ENCODE peak calls at places on chromosomes 16 and 17, in seven cellular contexts. M, N, U, J, Q, F and A are unnamed samples.

GRCh38 chr17:81524063-81524864 is 3.9 kb upstream of the FSCN2 start:
- DNase-seq in M (no peak), U (no peak), N (no peak), F (no peak), Q (no peak), J (no peak), A (no peak)

GRCh38 chr17:10071141-10071540 is 127.3 kb downstream of the GAS7 start:
- DNase-seq in F (no peak), N (no peak), M (no peak), Q (no peak), U (peak; percentile 77), J (no peak), A (no peak)

GRCh38 chr17:64709481-64709880 is 47.4 kb upstream of the SMURF2 start:
- DNase-seq in U (no peak), Q (no peak), F (no peak), M (no peak), N (no peak), J (no peak), A (no peak)

GRCh38 chr17:27379863-27380533 is 76.2 kb upstream of the KSR1 start:
- DNase-seq in U (peak; percentile 75), M (peak; percentile 58), N (no peak), J (peak; percentile 63), Q (peak; percentile 72), F (peak; percentile 64), A (no peak)

GRCh38 chr16:21159281-21159951 is 942 bp downstream of the LDAF1 start:
- DNase-seq in Q (peak; percentile 59), F (no peak), N (peak; percentile 29), J (peak; percentile 37), M (peak; percentile 72), U (peak; percentile 55), A (no peak)

GRCh38 chr17:37829446-37830142 is 84.7 kb upstream of the HNF1B start:
- DNase-seq in J (no peak), U (no peak), Q (no peak), N (no peak), F (no peak), M (no peak), A (no peak)

GRCh38 chr17:31249742-31250141 is 47.3 kb downstream of the OMG start:
- DNase-seq in U (no peak), N (no peak), F (no peak), M (no peak), J (no peak), Q (no peak), A (no peak)

GRCh38 chr17:76007850-76008165 is 7.2 kb downstream of the CDK3 start:
- DNase-seq in N (no peak), F (no peak), J (no peak), U (no peak), M (no peak), Q (no peak), A (no peak)

GRCh38 chr17:77453613-77454559 is 313.1 kb downstream of the SEC14L1 start:
- DNase-seq in F (no peak), Q (no peak), M (no peak), J (no peak), U (no peak), N (peak; percentile 83), A (no peak)

GRCh38 chr17:34725740-34726139 is 146.4 kb downstream of the TMEM132E start:
- DNase-seq in F (no peak), M (no peak), Q (no peak), N (no peak), J (no peak), U (no peak), A (no peak)

GRCh38 chr17:66787914-66788313 is 47.0 kb upstream of the CACNG5 start:
- DNase-seq in N (no peak), J (no peak), M (no peak), Q (no peak), F (no peak), U (no peak), A (no peak)

GRCh38 chr16:55499281-55499680 is 9.6 kb upstream of the LPCAT2 start:
- DNase-seq in M (no peak), F (no peak), U (no peak), Q (no peak), N (no peak), J (no peak), A (no peak)

GRCh38 chr16:86533942-86534341 is 21.1 kb downstream of the MTHFSD start:
- DNase-seq in U (no peak), F (no peak), M (no peak), Q (no peak), J (no peak), N (no peak), A (no peak)

GRCh38 chr16:85612801-85613608 is at the start of gene GSE1:
- DNase-seq in Q (peak; percentile 97), N (peak; percentile 84), M (peak; percentile 95), U (peak; percentile 92), J (peak; percentile 82), F (peak; percentile 77), A (peak; percentile 96)

GRCh38 chr16:57795431-57795878 is 6.8 kb downstream of the KIFC3 start:
- DNase-seq in U (peak; percentile 59), F (peak; percentile 59), M (peak; percentile 60), N (no peak), Q (no peak), J (no peak), A (peak; percentile 53)

GRCh38 chr17:17001874-17002520 is 30.1 kb upstream of the TNFRSF13B start:
- DNase-seq in F (peak; percentile 60), J (peak; percentile 68), U (peak; percentile 84), Q (peak; percentile 87), N (peak; percentile 79), M (peak; percentile 80), A (peak; percentile 51)

GRCh38 chr16:87722590-87723223 is 43.1 kb downstream of the KLHDC4 start:
- DNase-seq in U (no peak), N (no peak), Q (no peak), F (no peak), M (no peak), J (no peak), A (no peak)

GRCh38 chr17:61201211-61201610 is 198.4 kb upstream of the TBX2 start:
- DNase-seq in F (peak; percentile 89), U (peak; percentile 91), M (no peak), Q (no peak), N (no peak), J (no peak), A (no peak)

DNA sequence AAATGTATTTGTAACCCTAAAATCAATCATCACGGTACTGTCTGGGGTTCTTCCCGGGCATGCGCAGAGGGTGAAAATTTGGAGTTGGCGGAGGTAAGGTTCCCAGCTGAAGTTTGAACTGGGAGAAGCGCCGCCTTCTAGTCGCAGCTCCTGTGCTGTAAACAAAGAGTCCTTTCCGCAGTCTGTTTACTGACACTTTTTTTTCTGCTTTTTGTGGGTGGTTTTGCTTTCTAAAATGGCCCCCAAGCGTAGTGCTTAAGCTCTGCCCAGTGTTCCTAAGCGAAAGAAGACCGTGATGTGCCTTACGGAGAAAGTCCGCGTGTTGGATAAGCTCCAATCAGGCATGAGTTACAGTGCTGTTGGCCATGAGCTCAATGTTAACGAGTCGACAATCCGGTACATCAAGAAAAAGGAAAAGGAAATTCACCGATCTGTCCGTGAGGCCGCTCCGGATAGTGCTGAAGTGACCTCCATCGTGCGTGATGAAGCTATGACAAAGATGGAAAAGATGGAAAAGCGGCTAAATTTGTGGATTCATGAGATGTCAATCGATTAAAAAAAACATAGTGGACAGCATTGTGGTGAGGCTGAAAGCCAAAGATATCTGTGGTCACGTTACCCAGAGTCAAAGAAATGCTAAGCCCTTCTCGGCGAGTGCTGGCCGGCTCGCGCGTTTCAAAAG is 570 bp upstream of the CFDP1 start:
- DNase-seq in M (peak; percentile 74), Q (no peak), U (peak; percentile 95), N (peak; percentile 66), F (peak; percentile 96), J (no peak), A (no peak)
- H3K4me3 ChIP-seq in M (peak overlapping the region; percentile 32), Q (peak overlapping the region; percentile 99), U (peak overlapping the region; percentile 94), N (peak overlapping the region; percentile 79), F (peak overlapping the region; percentile 96), J (peak overlapping the region; percentile 98), A (peak overlapping the region; percentile 53)

DNA sequence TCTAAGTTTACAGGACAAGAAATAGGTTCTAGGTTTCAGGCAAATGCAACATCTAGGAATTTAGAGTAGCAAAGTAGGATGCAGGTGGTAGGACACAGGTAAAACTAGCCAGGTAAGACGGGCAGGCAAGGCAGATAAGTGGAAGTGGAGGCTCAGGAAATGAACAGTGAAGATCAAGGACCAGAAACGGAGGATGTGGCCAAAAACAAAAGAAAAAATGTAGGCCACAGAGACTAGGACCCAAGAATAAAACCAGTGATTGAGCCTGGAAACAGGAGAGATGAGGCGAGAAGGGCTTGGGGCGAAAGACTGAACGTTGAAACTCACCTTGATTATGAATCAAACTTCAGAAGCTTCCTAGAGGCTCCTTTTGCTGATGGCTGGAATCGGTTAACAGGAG is 24.0 kb downstream of the CPSF4L start:
- DNase-seq in F (no peak), J (no peak), Q (no peak), M (no peak), U (no peak), N (no peak), A (no peak)
- H3K4me3 ChIP-seq in F (no peak overlapping the region), J (no peak overlapping the region), Q (peak overlapping the region; percentile 15), M (no peak overlapping the region), U (no peak overlapping the region), N (no peak overlapping the region), A (no peak overlapping the region)

DNA sequence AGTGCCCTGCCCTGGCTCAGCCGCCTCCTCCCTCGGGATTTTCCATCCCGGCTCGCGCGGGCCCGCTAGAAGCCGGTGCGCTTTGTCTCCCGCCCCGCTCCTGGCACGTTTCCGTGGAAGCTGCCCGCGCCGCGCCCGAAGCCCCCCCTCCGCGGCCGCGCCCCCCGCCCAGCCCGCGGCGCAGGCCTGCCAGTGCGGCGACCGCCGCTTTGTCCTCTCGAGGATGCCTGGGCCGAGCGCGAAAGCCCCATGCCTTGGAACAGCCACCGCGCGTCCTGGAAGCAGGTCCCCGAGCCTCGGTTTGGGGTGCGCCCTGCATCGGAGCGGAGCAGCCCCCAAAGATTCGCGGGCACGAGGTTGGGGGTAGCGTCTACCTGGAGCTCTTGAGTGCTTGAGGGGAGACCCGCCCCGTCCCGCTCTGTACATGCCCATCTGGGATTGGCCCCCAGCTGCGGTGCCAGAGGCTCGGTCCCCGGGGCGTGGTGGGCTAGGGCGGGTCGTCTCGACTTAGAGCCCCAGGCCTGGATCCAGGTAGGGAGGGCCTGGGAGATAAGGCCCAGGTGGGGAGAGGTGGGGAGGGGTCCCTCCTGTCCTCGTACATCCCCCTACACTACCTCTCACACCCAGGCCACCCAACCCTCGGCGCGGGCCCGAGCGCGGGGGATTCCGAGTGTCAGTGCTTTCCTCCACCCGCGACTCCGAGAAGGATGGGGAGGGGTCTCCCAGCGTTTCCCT is 1.2 kb downstream of the SMPD3 start:
- DNase-seq in J (no peak), U (no peak), Q (no peak), M (no peak), N (no peak), F (no peak), A (no peak)
- H3K4me3 ChIP-seq in J (no peak overlapping the region), U (no peak overlapping the region), Q (no peak overlapping the region), M (peak overlapping the region; percentile 35), N (peak overlapping the region; percentile 53), F (no peak overlapping the region), A (no peak overlapping the region)

GRCh38 chr17:79518330-79519151 is 92.3 kb downstream of the RBFOX3 start:
- DNase-seq in N (no peak), M (no peak), F (no peak), U (no peak), J (no peak), Q (no peak), A (no peak)

GRCh38 chr17:79519601-79520000 is 91.2 kb downstream of the RBFOX3 start:
- DNase-seq in N (no peak), M (no peak), U (no peak), Q (no peak), F (no peak), J (no peak), A (no peak)

GRCh38 chr17:79519152-79519523 is 91.7 kb downstream of the RBFOX3 start:
- DNase-seq in F (no peak), J (no peak), U (no peak), N (no peak), M (no peak), Q (no peak), A (no peak)

GRCh38 chr17:79515646-79516604 is 94.9 kb downstream of the RBFOX3 start:
- DNase-seq in J (no peak), N (no peak), Q (no peak), F (no peak), M (no peak), U (no peak), A (no peak)

GRCh38 chr17:79517812-79518211 is 93.0 kb downstream of the RBFOX3 start:
- DNase-seq in J (no peak), Q (no peak), U (no peak), N (no peak), M (no peak), F (no peak), A (no peak)
- H3K4me3 ChIP-seq in J (no peak overlapping the region), Q (no peak overlapping the region), U (no peak overlapping the region), N (no peak overlapping the region), M (no peak overlapping the region), F (no peak overlapping the region), A (no peak overlapping the region)